ENCODE peak calls at places on chromosome 7, in seven cellular contexts. One of them, this sample, is unnamed. For H3K4me1, the result is how much of the 10 kb centered on the place peaks cover.

GRCh38 chr7:44167920-44168319 is 21.3 kb downstream of the GCK start:
- DNase-seq in adrenal gland: no peak
- DNase-seq in aorta: no peak
- DNase-seq in A549: no peak
- DNase-seq in fibroblast of lung: no peak
- DNase-seq in heart left ventricle: no peak
- DNase-seq in DND-41: no peak
- DNase-seq in this sample: no peak

GRCh38 chr7:98163704-98164478 is 47.3 kb upstream of the BHLHA15 start:
- DNase-seq in adrenal gland: no peak
- DNase-seq in aorta: no peak
- DNase-seq in A549: no peak
- DNase-seq in fibroblast of lung: peak
- DNase-seq in heart left ventricle: no peak
- DNase-seq in DND-41: no peak
- DNase-seq in this sample: no peak

GRCh38 chr7:41987-42386 is 150.4 kb upstream of the FAM20C start:
- DNase-seq in adrenal gland: peak
- DNase-seq in aorta: peak
- DNase-seq in A549: no peak
- DNase-seq in fibroblast of lung: peak
- DNase-seq in heart left ventricle: peak
- DNase-seq in DND-41: no peak
- DNase-seq in this sample: no peak

GRCh38 chr7:38929460-38930171 is 20.6 kb upstream of the VPS41 start:
- DNase-seq in adrenal gland: no peak
- DNase-seq in aorta: no peak
- DNase-seq in A549: no peak
- DNase-seq in fibroblast of lung: peak
- DNase-seq in heart left ventricle: no peak
- DNase-seq in DND-41: no peak
- DNase-seq in this sample: no peak

GRCh38 chr7:125154930-125155329 is 225.3 kb upstream of the POT1 start:
- DNase-seq in adrenal gland: no peak
- DNase-seq in aorta: no peak
- DNase-seq in A549: no peak
- DNase-seq in fibroblast of lung: no peak
- DNase-seq in heart left ventricle: no peak
- DNase-seq in DND-41: no peak
- DNase-seq in this sample: no peak

GRCh38 chr7:92695308-92696261 is 105.4 kb upstream of the FAM133B start:
- DNase-seq in adrenal gland: peak
- DNase-seq in aorta: no peak
- DNase-seq in A549: peak
- DNase-seq in fibroblast of lung: peak
- DNase-seq in heart left ventricle: peak
- DNase-seq in DND-41: no peak
- DNase-seq in this sample: no peak

GRCh38 chr7:30285067-30285530 is 702 bp downstream of the ZNRF2 start:
- DNase-seq in adrenal gland: peak
- DNase-seq in aorta: peak
- DNase-seq in A549: no peak
- DNase-seq in fibroblast of lung: peak
- DNase-seq in heart left ventricle: peak
- DNase-seq in DND-41: peak
- DNase-seq in this sample: no peak

GRCh38 chr7:138075350-138075749 is 909 bp upstream of the AKR1D1 start:
- DNase-seq in adrenal gland: no peak
- DNase-seq in aorta: no peak
- DNase-seq in A549: no peak
- DNase-seq in fibroblast of lung: no peak
- DNase-seq in heart left ventricle: no peak
- DNase-seq in DND-41: no peak
- DNase-seq in this sample: no peak

GRCh38 chr7:128934361-128935352 is 3.1 kb upstream of the IRF5 start:
- DNase-seq in adrenal gland: no peak
- DNase-seq in aorta: no peak
- DNase-seq in A549: no peak
- DNase-seq in fibroblast of lung: no peak
- DNase-seq in heart left ventricle: no peak
- DNase-seq in DND-41: no peak
- DNase-seq in this sample: no peak

GRCh38 chr7:91465595-91466061 is 201.4 kb downstream of the FZD1 start:
- DNase-seq in adrenal gland: no peak
- DNase-seq in aorta: no peak
- DNase-seq in A549: no peak
- DNase-seq in fibroblast of lung: peak
- DNase-seq in heart left ventricle: no peak
- DNase-seq in DND-41: no peak
- DNase-seq in this sample: no peak

GRCh38 chr7:150803161-150803860 is 2.7 kb downstream of the TMEM176A start:
- DNase-seq in adrenal gland: no peak
- DNase-seq in aorta: no peak
- DNase-seq in A549: no peak
- DNase-seq in fibroblast of lung: no peak
- DNase-seq in heart left ventricle: no peak
- DNase-seq in DND-41: no peak
- DNase-seq in this sample: no peak

GRCh38 chr7:16770657-16771329 is 17.2 kb downstream of the TSPAN13 start:
- DNase-seq in adrenal gland: no peak
- DNase-seq in aorta: no peak
- DNase-seq in A549: no peak
- DNase-seq in fibroblast of lung: no peak
- DNase-seq in heart left ventricle: no peak
- DNase-seq in DND-41: no peak
- DNase-seq in this sample: no peak

GRCh38 chr7:128884561-128885369 is 22.1 kb downstream of the ATP6V1F start:
- DNase-seq in adrenal gland: no peak
- DNase-seq in aorta: no peak
- DNase-seq in A549: no peak
- DNase-seq in fibroblast of lung: no peak
- DNase-seq in heart left ventricle: no peak
- DNase-seq in DND-41: no peak
- DNase-seq in this sample: no peak

GRCh38 chr7:141920281-141920680 is 4.1 kb downstream of the OR9A4 start:
- DNase-seq in adrenal gland: no peak
- DNase-seq in aorta: no peak
- DNase-seq in A549: no peak
- DNase-seq in fibroblast of lung: no peak
- DNase-seq in heart left ventricle: no peak
- DNase-seq in DND-41: no peak
- DNase-seq in this sample: no peak

GRCh38 chr7:129334473-129334872 is 99.8 kb upstream of the STRIP2 start:
- DNase-seq in adrenal gland: no peak
- DNase-seq in aorta: no peak
- DNase-seq in A549: no peak
- DNase-seq in fibroblast of lung: no peak
- DNase-seq in heart left ventricle: no peak
- DNase-seq in DND-41: no peak
- DNase-seq in this sample: no peak

GRCh38 chr7:106344861-106345260 is 60.1 kb upstream of the NAMPT start:
- DNase-seq in adrenal gland: no peak
- DNase-seq in aorta: no peak
- DNase-seq in A549: no peak
- DNase-seq in fibroblast of lung: peak
- DNase-seq in heart left ventricle: no peak
- DNase-seq in DND-41: no peak
- DNase-seq in this sample: no peak

GRCh38 chr7:132655071-132655761 is 78.9 kb upstream of the PLXNA4 start:
- DNase-seq in adrenal gland: peak
- DNase-seq in aorta: peak
- DNase-seq in A549: no peak
- DNase-seq in fibroblast of lung: peak
- DNase-seq in heart left ventricle: peak
- DNase-seq in DND-41: peak
- DNase-seq in this sample: peak

GRCh38 chr7:92763636-92764423 is 72.5 kb downstream of the CDK6 start:
- DNase-seq in adrenal gland: no peak
- DNase-seq in aorta: no peak
- DNase-seq in A549: peak
- DNase-seq in fibroblast of lung: peak
- DNase-seq in heart left ventricle: no peak
- DNase-seq in DND-41: peak
- DNase-seq in this sample: no peak

GRCh38 chr7:126702242-126703016 is 550.3 kb downstream of the GRM8 start:
- DNase-seq in adrenal gland: no peak
- DNase-seq in aorta: no peak
- DNase-seq in A549: no peak
- DNase-seq in fibroblast of lung: peak
- DNase-seq in heart left ventricle: no peak
- DNase-seq in DND-41: peak
- DNase-seq in this sample: no peak

GRCh38 chr7:89776980-89777379 is 377.3 kb upstream of the STEAP1 start:
- DNase-seq in adrenal gland: no peak
- DNase-seq in aorta: no peak
- DNase-seq in A549: no peak
- DNase-seq in fibroblast of lung: no peak
- DNase-seq in heart left ventricle: no peak
- DNase-seq in DND-41: no peak
- DNase-seq in this sample: no peak

GRCh38 chr7:89775459-89775858 is 378.8 kb upstream of the STEAP1 start:
- DNase-seq in adrenal gland: no peak
- DNase-seq in aorta: no peak
- DNase-seq in A549: no peak
- DNase-seq in fibroblast of lung: no peak
- DNase-seq in heart left ventricle: no peak
- DNase-seq in DND-41: no peak
- DNase-seq in this sample: no peak

GRCh38 chr7:89777499-89777898 is 376.8 kb upstream of the STEAP1 start:
- DNase-seq in adrenal gland: no peak
- DNase-seq in aorta: no peak
- DNase-seq in A549: no peak
- DNase-seq in fibroblast of lung: no peak
- DNase-seq in heart left ventricle: no peak
- DNase-seq in DND-41: no peak
- DNase-seq in this sample: no peak

GRCh38 chr7:89780291-89780690 is 374.0 kb upstream of the STEAP1 start:
- DNase-seq in adrenal gland: no peak
- DNase-seq in aorta: no peak
- DNase-seq in A549: no peak
- DNase-seq in fibroblast of lung: no peak
- DNase-seq in heart left ventricle: no peak
- DNase-seq in DND-41: no peak
- DNase-seq in this sample: no peak
- H3K4me3 ChIP-seq in adrenal gland: no peak
- H3K4me3 ChIP-seq in aorta: no peak
- H3K4me3 ChIP-seq in A549: no peak
- H3K4me3 ChIP-seq in fibroblast of lung: no peak
- H3K4me3 ChIP-seq in heart left ventricle: no peak
- H3K4me3 ChIP-seq in DND-41: no peak
- H3K4me3 ChIP-seq in this sample: no peak

GRCh38 chr7:94444808-94445207 is 50.1 kb downstream of the COL1A2 start:
- DNase-seq in adrenal gland: no peak
- DNase-seq in aorta: no peak
- DNase-seq in A549: no peak
- DNase-seq in fibroblast of lung: no peak
- DNase-seq in heart left ventricle: no peak
- DNase-seq in DND-41: no peak
- DNase-seq in this sample: no peak

GRCh38 chr7:94436700-94437099 is 42.0 kb downstream of the COL1A2 start:
- DNase-seq in adrenal gland: no peak
- DNase-seq in aorta: no peak
- DNase-seq in A549: no peak
- DNase-seq in fibroblast of lung: no peak
- DNase-seq in heart left ventricle: no peak
- DNase-seq in DND-41: no peak
- DNase-seq in this sample: no peak

GRCh38 chr7:94439893-94440381 is 45.2 kb downstream of the COL1A2 start:
- DNase-seq in adrenal gland: no peak
- DNase-seq in aorta: no peak
- DNase-seq in A549: no peak
- DNase-seq in fibroblast of lung: peak
- DNase-seq in heart left ventricle: no peak
- DNase-seq in DND-41: no peak
- DNase-seq in this sample: no peak

GRCh38 chr7:94441138-94441537 is 46.4 kb downstream of the COL1A2 start:
- DNase-seq in adrenal gland: no peak
- DNase-seq in aorta: no peak
- DNase-seq in A549: no peak
- DNase-seq in fibroblast of lung: no peak
- DNase-seq in heart left ventricle: no peak
- DNase-seq in DND-41: no peak
- DNase-seq in this sample: no peak

DNA sequence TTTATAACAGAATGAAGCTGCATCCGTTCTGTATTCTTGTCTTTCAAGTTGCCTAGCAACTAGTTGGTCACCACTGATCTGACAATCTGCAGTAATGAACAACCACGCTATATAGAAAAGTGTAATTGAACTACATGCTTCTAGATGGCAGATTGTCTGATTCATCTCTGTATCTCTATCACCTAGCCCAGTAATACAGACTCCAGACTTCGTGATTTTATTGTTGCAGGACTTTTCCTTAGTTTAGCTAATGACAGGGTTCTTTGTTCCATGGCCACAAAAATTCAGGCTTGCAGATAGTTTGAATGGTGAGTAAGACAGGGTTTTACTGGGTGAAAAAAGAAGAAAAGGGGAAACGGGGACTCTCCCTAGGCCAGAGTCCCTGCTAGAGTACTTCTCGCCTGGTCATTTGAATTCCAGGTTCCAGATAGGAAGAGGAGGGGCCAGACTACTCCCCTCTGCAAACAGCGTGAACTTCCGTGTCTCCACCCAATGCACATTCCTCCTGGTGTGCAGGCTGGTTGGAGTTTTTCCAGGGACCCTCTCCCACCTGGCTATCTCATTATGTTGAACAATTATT is 45.9 kb downstream of the COL1A2 start:
- DNase-seq in adrenal gland: no peak
- DNase-seq in aorta: no peak
- DNase-seq in A549: no peak
- DNase-seq in fibroblast of lung: peak
- DNase-seq in heart left ventricle: no peak
- DNase-seq in DND-41: no peak
- DNase-seq in this sample: no peak
- H3K4me1 ChIP-seq in adrenal gland: under half
- H3K4me1 ChIP-seq in aorta: under half
- H3K4me1 ChIP-seq in A549: under half
- H3K4me1 ChIP-seq in fibroblast of lung: under half
- H3K4me1 ChIP-seq in heart left ventricle: under half
- H3K4me1 ChIP-seq in DND-41: under half
- H3K4me1 ChIP-seq in this sample: under half

DNA sequence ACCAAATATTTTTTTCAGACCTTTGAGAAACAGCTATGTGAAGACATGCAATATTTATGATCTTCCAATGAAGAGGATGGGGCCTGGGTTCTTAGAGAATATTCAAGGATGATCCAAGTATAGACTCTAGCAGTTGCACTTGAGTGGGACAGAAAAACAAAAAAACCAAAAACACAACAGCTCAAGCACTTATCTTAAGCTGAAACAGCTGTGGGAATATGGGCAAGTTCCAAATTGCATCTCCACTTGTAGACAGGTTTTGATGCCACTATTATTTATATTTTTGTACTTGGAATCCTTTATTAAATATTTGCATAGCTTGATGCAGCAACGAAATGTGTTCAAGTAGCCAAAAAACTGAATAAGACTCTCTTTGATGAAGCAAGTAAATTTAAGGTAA is 2.2 kb upstream of the PDK4 start:
- DNase-seq in adrenal gland: no peak
- DNase-seq in aorta: no peak
- DNase-seq in A549: no peak
- DNase-seq in fibroblast of lung: no peak
- DNase-seq in heart left ventricle: no peak
- DNase-seq in DND-41: no peak
- DNase-seq in this sample: no peak
- H3K27ac ChIP-seq in adrenal gland: no peak
- H3K27ac ChIP-seq in aorta: no peak
- H3K27ac ChIP-seq in A549: no peak
- H3K27ac ChIP-seq in fibroblast of lung: no peak
- H3K27ac ChIP-seq in heart left ventricle: peak
- H3K27ac ChIP-seq in DND-41: no peak
- H3K27ac ChIP-seq in this sample: no peak

GRCh38 chr7:19692111-19692828 is 16.6 kb downstream of the POLR1F start:
- DNase-seq in adrenal gland: no peak
- DNase-seq in aorta: no peak
- DNase-seq in A549: no peak
- DNase-seq in fibroblast of lung: no peak
- DNase-seq in heart left ventricle: no peak
- DNase-seq in DND-41: no peak
- DNase-seq in this sample: no peak
- H3K4me3 ChIP-seq in adrenal gland: no peak
- H3K4me3 ChIP-seq in aorta: no peak
- H3K4me3 ChIP-seq in A549: no peak
- H3K4me3 ChIP-seq in fibroblast of lung: no peak
- H3K4me3 ChIP-seq in heart left ventricle: no peak
- H3K4me3 ChIP-seq in DND-41: no peak
- H3K4me3 ChIP-seq in this sample: no peak